ENCODE peak calls at places on chromosome 1, in five cellular contexts. Q is ovary, T is NT2/D1, V is amniotic stem cell, P is tibial nerve. H is an unnamed sample.

GRCh38 chr1:89953072-89953626 is 41.8 kb upstream of the ZNF326 start:
- DNase-seq in T (no peak), P (no peak), V (peak; percentile 81), Q (no peak), H (peak; percentile 71)

GRCh38 chr1:24951810-24952412 is 21.8 kb upstream of the RUNX3 start:
- DNase-seq in T (no peak), P (no peak), V (no peak), Q (no peak), H (no peak)

GRCh38 chr1:63665410-63665809 is 72.2 kb downstream of the PGM1 start:
- DNase-seq in T (no peak), V (no peak), P (no peak), Q (no peak), H (no peak)

GRCh38 chr1:198096390-198096789 is 60.4 kb upstream of the NEK7 start:
- DNase-seq in T (peak; percentile 48), Q (no peak), V (peak; percentile 51), P (no peak), H (peak; percentile 51)

GRCh38 chr1:223102797-223103533 is 40.1 kb downstream of the TLR5 start:
- DNase-seq in V (no peak), T (no peak), P (no peak), Q (no peak), H (no peak)

GRCh38 chr1:164475834-164476233 is 83.2 kb upstream of the PBX1 start:
- DNase-seq in Q (no peak), T (no peak), P (no peak), V (no peak), H (no peak)

GRCh38 chr1:37437058-37437457 is 37.3 kb upstream of the ZC3H12A start:
- DNase-seq in P (no peak), Q (no peak), V (no peak), T (no peak), H (no peak)

GRCh38 chr1:5287178-5288155 is 633.1 kb downstream of the AJAP1 start:
- DNase-seq in T (no peak), V (no peak), P (no peak), Q (no peak), H (no peak)

GRCh38 chr1:230212405-230212936 is 145.4 kb downstream of the GALNT2 start:
- DNase-seq in P (no peak), T (no peak), Q (no peak), V (no peak), H (no peak)

GRCh38 chr1:10712568-10712967 is 83.9 kb downstream of the CASZ1 start:
- DNase-seq in V (no peak), P (no peak), Q (no peak), T (no peak), H (no peak)

GRCh38 chr1:4615501-4615900 is 38.9 kb upstream of the AJAP1 start:
- DNase-seq in V (no peak), P (no peak), T (no peak), Q (no peak), H (no peak)

GRCh38 chr1:17440827-17441168 is 1.3 kb upstream of the RCC2 start:
- DNase-seq in V (no peak), Q (no peak), T (no peak), P (no peak), H (no peak)

GRCh38 chr1:52477876-52478275 is 73.5 kb downstream of the PRPF38A start:
- DNase-seq in P (no peak), T (no peak), Q (no peak), V (no peak), H (no peak)

GRCh38 chr1:106768501-106768900 is 288.0 kb upstream of the PRMT6 start:
- DNase-seq in V (no peak), Q (no peak), P (no peak), T (no peak), H (peak; percentile 13)

GRCh38 chr1:7360526-7360925 is 410.6 kb upstream of the VAMP3 start:
- DNase-seq in T (no peak), V (no peak), P (no peak), Q (no peak), H (no peak)

GRCh38 chr1:208007319-208007937 is 96.5 kb upstream of the CD34 start:
- DNase-seq in P (no peak), Q (no peak), V (no peak), T (no peak), H (no peak)

GRCh38 chr1:17671314-17671705 is 83.8 kb upstream of the ACTL8 start:
- DNase-seq in V (no peak), T (no peak), Q (no peak), P (no peak), H (no peak)

GRCh38 chr1:207365063-207365462 is 43.6 kb downstream of the CD55 start:
- DNase-seq in T (no peak), P (no peak), V (no peak), Q (no peak), H (no peak)

GRCh38 chr1:18727956-18728355 is 97.3 kb downstream of the PAX7 start:
- DNase-seq in V (no peak), T (no peak), Q (no peak), P (no peak), H (no peak)

GRCh38 chr1:97553975-97554374 is 366.9 kb downstream of the DPYD start:
- DNase-seq in T (no peak), Q (no peak), P (no peak), V (no peak), H (no peak)

GRCh38 chr1:36109041-36109679 is 15.9 kb downstream of the COL8A2 start:
- DNase-seq in P (no peak), Q (no peak), T (no peak), V (peak; percentile 76), H (no peak)

GRCh38 chr1:52059326-52059725 is 3.2 kb downstream of the BTF3L4 start:
- DNase-seq in V (peak; percentile 3), T (no peak), Q (no peak), P (no peak), H (peak; percentile 18)

GRCh38 chr1:30818568-30819243 is 61.1 kb upstream of the LAPTM5 start:
- DNase-seq in P (no peak), T (no peak), Q (no peak), V (no peak), H (no peak)

GRCh38 chr1:212162635-212163034 is 122.6 kb upstream of the PPP2R5A start:
- DNase-seq in V (no peak), Q (peak; percentile 16), T (no peak), P (peak; percentile 35), H (peak; percentile 43)

GRCh38 chr1:201353186-201353940 is 24.1 kb downstream of the TNNT2 start:
- DNase-seq in P (no peak), V (no peak), Q (no peak), T (no peak), H (no peak)

GRCh38 chr1:107981277-107981676 is 16.3 kb upstream of the VAV3 start:
- DNase-seq in Q (no peak), T (no peak), P (no peak), V (no peak), H (no peak)

GRCh38 chr1:111202707-111203623 is 2.5 kb upstream of the DENND2D start:
- DNase-seq in Q (no peak), P (no peak), V (no peak), T (no peak), H (no peak)

GRCh38 chr1:24293392-24294227 is 25.5 kb upstream of the GRHL3 start:
- DNase-seq in V (no peak), P (no peak), T (no peak), Q (no peak), H (no peak)

GRCh38 chr1:208604295-208604694 is 360.1 kb upstream of the PLXNA2 start:
- DNase-seq in V (no peak), T (no peak), Q (no peak), P (no peak), H (peak; percentile 13)

GRCh38 chr1:10195570-10195969 is 14.8 kb upstream of the KIF1B start:
- DNase-seq in V (no peak), P (no peak), T (no peak), Q (no peak), H (no peak)

GRCh38 chr1:113279776-113280391 is 110.4 kb upstream of the MAGI3 start:
- DNase-seq in P (no peak), T (no peak), Q (no peak), V (no peak), H (no peak)

GRCh38 chr1:94864821-94865220 is 44.7 kb downstream of the SLC44A3 start:
- DNase-seq in V (no peak), T (no peak), P (no peak), Q (peak; percentile 39), H (no peak)

GRCh38 chr1:236338096-236338495 is 56.0 kb upstream of the EDARADD start:
- DNase-seq in Q (no peak), T (no peak), V (no peak), P (no peak), H (peak; percentile 20)

GRCh38 chr1:84402501-84402900 is 4.2 kb downstream of the DNASE2B start:
- DNase-seq in T (no peak), Q (no peak), V (no peak), P (no peak), H (no peak)

GRCh38 chr1:110285316-110285715 is 53.9 kb upstream of the RBM15 start:
- DNase-seq in V (no peak), Q (no peak), T (no peak), P (no peak), H (no peak)

GRCh38 chr1:178706467-178706866 is 18.6 kb upstream of the RALGPS2 start:
- DNase-seq in T (no peak), P (peak; percentile 51), Q (peak; percentile 40), V (no peak), H (no peak)

GRCh38 chr1:84988588-84988987 is 8.3 kb downstream of the MCOLN2 start:
- DNase-seq in P (no peak), T (no peak), Q (no peak), V (no peak), H (no peak)

GRCh38 chr1:179167418-179167777 is 62.1 kb downstream of the ABL2 start:
- DNase-seq in V (no peak), Q (no peak), P (no peak), T (no peak), H (no peak)

GRCh38 chr1:187276677-187277076 is 447.9 kb downstream of the PLA2G4A start:
- DNase-seq in Q (no peak), P (no peak), V (no peak), T (no peak), H (no peak)

GRCh38 chr1:30757976-30758688 is 558 bp upstream of the LAPTM5 start:
- DNase-seq in T (no peak), V (no peak), Q (no peak), P (no peak), H (no peak)